ENCODE peak calls at places on chromosomes 5 and 9, in five cellular contexts. K is H9, P is trophoblast cell, W is mesendoderm, X is mesenchymal stem cell. L is an unnamed sample.

GRCh38 chr9:6915635-6916034 is 157.9 kb downstream of the KDM4C start:
- DNase-seq in K (no peak), P (no peak), W (peak), X (no peak), L (no peak)

GRCh38 chr9:120892177-120892747 is 15.3 kb upstream of the PHF19 start:
- DNase-seq in K (no peak), P (no peak), W (no peak), X (no peak), L (no peak)

GRCh38 chr5:128144491-128144890 is 60.9 kb downstream of the SLC12A2 start:
- DNase-seq in K (no peak), P (no peak), W (no peak), X (peak), L (no peak)

GRCh38 chr5:79611046-79611829 is 1.0 kb upstream of the TENT2 start:
- DNase-seq in K (no peak), P (no peak), W (no peak), X (no peak), L (no peak)

GRCh38 chr5:15823413-15823812 is 323.4 kb downstream of the FBXL7 start:
- DNase-seq in K (no peak), P (no peak), W (no peak), X (no peak), L (no peak)

GRCh38 chr9:85859751-85860150 is 81.2 kb upstream of the NAA35 start:
- DNase-seq in K (no peak), P (peak), W (peak), X (no peak), L (no peak)

GRCh38 chr9:134487066-134487710 is 154.4 kb upstream of the COL5A1 start:
- DNase-seq in K (no peak), P (no peak), W (no peak), X (no peak), L (no peak)

GRCh38 chr9:125924351-125924750 is 177.2 kb downstream of the PBX3 start:
- DNase-seq in K (no peak), P (no peak), W (no peak), X (no peak), L (no peak)

GRCh38 chr5:164504141-164504772 is 998.8 kb downstream of the MAT2B start:
- DNase-seq in K (peak), P (peak), W (peak), X (peak), L (peak)

GRCh38 chr9:85610074-85610855 is 131.5 kb downstream of the AGTPBP1 start:
- DNase-seq in K (no peak), P (peak), W (peak), X (peak), L (peak)

GRCh38 chr5:125685771-125686170 is 737.4 kb upstream of the GRAMD2B start:
- DNase-seq in K (no peak), P (no peak), W (no peak), X (no peak), L (no peak)

GRCh38 chr9:68933434-68934318 is 80.2 kb downstream of the PRKACG start:
- DNase-seq in K (no peak), P (no peak), W (no peak), X (peak), L (no peak)

GRCh38 chr9:91151014-91151740 is 210.5 kb downstream of the AUH start:
- DNase-seq in K (no peak), P (no peak), W (no peak), X (peak), L (no peak)

GRCh38 chr9:113631811-113632665 is 168.5 kb downstream of the RGS3 start:
- DNase-seq in K (no peak), P (no peak), W (no peak), X (no peak), L (no peak)

GRCh38 chr9:134181648-134182034 is 17.3 kb upstream of the RNU6ATAC start:
- DNase-seq in K (no peak), P (no peak), W (no peak), X (no peak), L (no peak)

GRCh38 chr5:78670870-78671269 is 22.3 kb upstream of the LHFPL2 start:
- DNase-seq in K (no peak), P (no peak), W (no peak), X (no peak), L (no peak)

GRCh38 chr5:74257645-74258328 is 382.7 kb downstream of the ENC1 start:
- DNase-seq in K (no peak), P (no peak), W (no peak), X (peak), L (no peak)

GRCh38 chr5:160475864-160476438 is 54.3 kb downstream of the PTTG1 start:
- DNase-seq in K (no peak), P (no peak), W (no peak), X (no peak), L (no peak)

GRCh38 chr9:79571309-79572031 is at the start of gene TLE4:
- DNase-seq in K (peak), P (peak), W (peak), X (peak), L (peak)

GRCh38 chr5:36214434-36214833 is 27.3 kb downstream of the NADK2 start:
- DNase-seq in K (no peak), P (no peak), W (no peak), X (no peak), L (no peak)

GRCh38 chr5:15610216-15610615 is 110.2 kb downstream of the FBXL7 start:
- DNase-seq in K (no peak), P (no peak), W (peak), X (no peak), L (no peak)

GRCh38 chr9:134025606-134026541 is 593 bp downstream of the BRD3OS start:
- DNase-seq in K (peak), P (peak), W (peak), X (peak), L (peak)

GRCh38 chr5:142259758-142260157 is 65.1 kb downstream of the SPRY4 start:
- DNase-seq in K (no peak), P (no peak), W (no peak), X (no peak), L (no peak)

GRCh38 chr5:60352992-60353391 is 347.0 kb downstream of the DEPDC1B start:
- DNase-seq in K (no peak), P (no peak), W (no peak), X (no peak), L (no peak)

GRCh38 chr5:128825826-128826225 is 139.5 kb upstream of the SLC27A6 start:
- DNase-seq in K (no peak), P (no peak), W (no peak), X (no peak), L (no peak)

GRCh38 chr9:9998491-9999287 is 614.1 kb downstream of the PTPRD start:
- DNase-seq in K (no peak), P (peak), W (peak), X (peak), L (peak)

GRCh38 chr5:176629853-176630680 is at the start of the genes EIF4E1B and SNCB:
- DNase-seq in K (peak), P (no peak), W (peak), X (peak), L (peak)

GRCh38 chr5:56319281-56320242 is 86.4 kb upstream of the ANKRD55 start:
- DNase-seq in K (no peak), P (peak), W (no peak), X (peak), L (no peak)

GRCh38 chr5:159316519-159317383 is 13.5 kb downstream of the IL12B start:
- DNase-seq in K (peak), P (no peak), W (peak), X (peak), L (peak)

GRCh38 chr9:22208846-22209585 is 199.9 kb upstream of the CDKN2B start:
- DNase-seq in K (no peak), P (no peak), W (no peak), X (no peak), L (no peak)

GRCh38 chr5:133460172-133460758 is 152.1 kb downstream of the FSTL4 start:
- DNase-seq in K (peak), P (no peak), W (peak), X (no peak), L (peak)

DNA sequence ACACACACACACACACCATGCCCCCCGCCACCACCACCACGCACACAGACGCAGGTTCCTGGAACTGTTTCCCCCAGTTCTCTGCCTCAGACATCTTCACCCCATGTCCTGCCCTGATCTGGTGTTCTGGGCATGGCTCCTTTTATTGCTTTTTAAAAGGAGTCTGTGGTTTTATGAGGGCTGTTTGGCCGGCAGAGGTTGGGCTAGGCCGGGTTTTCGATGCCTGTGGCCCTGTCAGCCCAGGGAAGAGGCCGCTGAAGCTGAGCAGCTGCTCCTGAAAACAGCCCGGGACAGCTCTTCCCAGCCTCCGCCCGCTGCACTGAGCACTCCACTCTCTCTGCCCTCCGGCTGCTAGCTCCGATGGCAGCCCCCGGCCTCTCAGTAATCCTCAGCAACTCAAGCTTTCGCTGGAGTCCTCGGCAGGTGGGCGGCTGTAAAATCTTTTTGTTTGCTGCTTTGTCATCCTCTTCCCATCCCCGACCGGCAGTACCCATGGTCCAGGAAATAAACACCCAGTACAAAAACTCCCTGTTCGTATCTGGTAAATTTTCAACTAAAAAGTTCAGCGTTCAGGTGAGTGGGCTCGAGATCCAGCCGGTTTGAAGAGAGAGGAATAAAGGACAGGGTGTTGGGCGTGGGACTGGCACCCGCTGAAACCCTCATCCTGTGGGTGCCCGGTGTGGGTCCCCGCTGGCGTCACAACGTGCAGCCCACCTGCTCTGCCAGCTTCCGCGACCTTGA is 103.0 kb upstream of the ERCC6L2 start:
- DNase-seq in K (peak), P (no peak), W (peak), X (peak), L (peak)
- H3K4ac ChIP-seq in K (no peak), P (peak), W (peak), X (no peak), L (no peak)

DNA sequence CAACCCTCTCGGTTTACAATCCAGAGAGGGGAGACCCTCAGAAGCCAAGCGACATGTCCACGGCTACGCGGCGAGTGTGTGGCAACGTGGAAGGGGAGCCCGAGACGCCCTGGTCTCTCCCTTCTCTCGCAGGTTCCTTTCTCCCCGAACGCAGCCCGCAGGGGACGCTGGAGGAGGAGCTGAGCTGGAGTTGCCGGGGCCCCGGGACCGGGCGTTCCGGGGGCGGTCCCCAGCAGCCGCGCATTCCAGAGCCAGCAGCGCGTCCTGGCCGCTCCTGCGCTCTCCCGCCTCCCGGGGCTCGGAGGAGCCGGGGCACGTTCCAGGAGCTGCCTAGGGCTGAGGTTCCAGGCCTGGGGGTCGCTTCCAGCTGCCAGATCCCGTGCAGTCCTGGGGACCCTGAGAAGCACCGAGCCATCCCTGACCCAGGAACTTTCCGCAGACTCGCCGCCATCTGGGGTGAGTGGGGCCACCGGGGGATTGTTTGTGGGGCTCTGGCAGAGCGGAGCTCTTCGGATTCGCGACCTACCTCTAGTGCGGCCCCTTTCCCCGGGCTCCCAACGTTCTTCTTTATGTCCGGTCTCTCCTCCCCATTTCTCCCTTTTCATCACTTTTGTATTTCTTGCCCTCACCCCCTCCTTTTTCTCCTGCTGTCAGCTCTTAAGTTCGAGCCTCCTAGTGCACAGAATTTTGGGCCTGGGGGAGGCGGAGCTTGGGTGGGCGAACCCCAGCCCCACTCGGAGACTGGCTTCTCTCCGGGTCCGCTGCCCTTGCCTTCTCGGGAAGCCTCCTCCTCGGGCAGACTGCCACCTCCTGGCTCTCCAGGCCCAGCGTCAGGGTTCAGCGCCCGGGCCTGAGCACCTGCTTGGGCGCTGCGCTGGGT is at the start of gene SMIM3:
- DNase-seq in K (peak), P (peak), W (peak), X (peak), L (peak)
- H3K27ac ChIP-seq in K (peak), P (no peak), W (no peak), X (peak), L (peak)

DNA sequence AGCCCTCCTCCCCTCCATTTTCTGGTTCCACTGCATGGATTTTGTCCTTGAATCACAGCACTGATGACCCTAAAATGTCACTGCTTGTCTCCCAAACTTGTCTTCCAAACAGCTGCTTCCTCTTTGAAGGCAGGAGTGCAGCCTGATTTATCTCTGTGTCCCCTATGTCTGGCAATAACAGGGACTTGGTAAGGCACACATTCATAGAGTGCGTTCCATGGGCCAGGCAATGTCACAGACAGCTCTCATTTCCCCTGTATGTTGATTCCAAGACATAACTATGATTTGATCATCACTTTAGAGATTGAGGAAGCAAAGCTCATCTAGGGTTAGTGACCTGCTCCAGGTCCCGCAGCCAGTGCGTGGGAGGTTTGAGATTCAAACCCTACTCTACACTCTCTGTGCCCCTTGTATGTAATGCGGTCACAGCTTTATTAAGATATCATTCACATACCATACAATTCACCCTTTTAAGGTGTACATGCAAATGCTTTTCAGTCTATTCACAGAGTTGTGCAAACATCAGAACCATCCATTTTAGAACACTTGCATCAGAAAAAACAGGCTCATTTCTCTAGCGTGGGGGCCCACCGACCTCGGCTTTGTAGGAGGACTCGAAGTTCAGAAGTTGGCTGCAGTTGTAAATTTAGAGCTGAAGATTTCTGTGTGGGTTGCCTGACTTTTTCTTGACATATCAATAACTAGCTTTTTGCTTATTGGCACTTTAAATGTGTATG is 28.4 kb upstream of the BOD1 start:
- DNase-seq in K (no peak), P (no peak), W (no peak), X (no peak), L (no peak)
- H3K4ac ChIP-seq in K (no peak), P (no peak), W (no peak), X (no peak), L (no peak)

DNA sequence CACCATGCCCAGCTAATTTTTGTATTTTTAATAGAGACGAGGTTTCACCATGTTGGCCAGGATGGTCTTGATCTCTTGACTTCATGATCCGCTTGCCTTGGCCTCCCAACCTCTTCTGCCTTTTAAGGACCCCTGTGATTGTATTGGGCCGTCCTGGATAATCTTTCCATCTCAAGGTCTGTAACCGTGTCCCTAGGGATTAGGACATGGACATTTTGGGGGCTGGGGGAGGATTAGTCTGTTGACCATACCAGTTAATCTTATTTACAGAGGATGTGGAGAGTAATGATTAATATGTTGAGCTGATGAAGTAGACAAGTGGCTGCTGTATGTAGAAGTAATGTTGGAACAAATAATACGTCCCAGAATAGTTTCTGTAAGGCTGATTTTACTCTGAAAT is 23.1 kb downstream of the LNPEP start:
- DNase-seq in K (no peak), P (no peak), W (no peak), X (no peak), L (no peak)
- H3K27ac ChIP-seq in K (no peak), P (no peak), W (no peak), X (no peak), L (no peak)

GRCh38 chr9:30732060-30732459 is 1652.4 kb upstream of the ACO1 start:
- DNase-seq in K (peak), P (no peak), W (peak), X (no peak), L (no peak)
- H3K4ac ChIP-seq in K (no peak), P (no peak), W (no peak), X (no peak), L (no peak)

L was measured in neuronal stem cell.